ENCODE peak calls at places on chromosomes 11 and 22, in four cellular contexts. H, Y, N and G are unnamed samples.

GRCh38 chr22:37566903-37567798 is 6.9 kb downstream of the CDC42EP1 start:
- DNase-seq in H (peak), Y (peak), N (peak), G (peak)

GRCh38 chr22:37449281-37449680 is 22.0 kb upstream of the ELFN2 start:
- DNase-seq in H (no peak), Y (no peak), N (no peak), G (no peak)

GRCh38 chr11:116232364-116232801 is 540.4 kb downstream of the BUD13 start:
- DNase-seq in H (no peak), Y (no peak), N (no peak), G (no peak)

GRCh38 chr11:65323813-65324212 is 9.1 kb downstream of the CDC42EP2 start:
- DNase-seq in H (no peak), Y (no peak), N (no peak), G (no peak)

GRCh38 chr11:65899356-65900124 is 648 bp downstream of the FOSL1 start:
- DNase-seq in H (peak), Y (peak), N (peak), G (no peak)

GRCh38 chr11:77410076-77410827 is 63.6 kb downstream of the PAK1 start:
- DNase-seq in H (no peak), Y (no peak), N (no peak), G (no peak)

GRCh38 chr11:134270250-134270714 is 5.9 kb upstream of the GLB1L3 start:
- DNase-seq in H (no peak), Y (no peak), N (no peak), G (no peak)

GRCh38 chr22:35914665-35915476 is 113.8 kb downstream of the RBFOX2 start:
- DNase-seq in H (peak), Y (peak), N (no peak), G (peak)

GRCh38 chr11:1171223-1171984 is 13.7 kb downstream of the MUC5AC start:
- DNase-seq in H (no peak), Y (no peak), N (no peak), G (no peak)

GRCh38 chr11:72058416-72059034 is 21.8 kb downstream of the NUMA1 start:
- DNase-seq in H (no peak), Y (no peak), N (no peak), G (no peak)

GRCh38 chr11:74397531-74398243 is 546 bp downstream of the PGM2L1 start:
- DNase-seq in H (peak), Y (peak), N (peak), G (peak)

GRCh38 chr11:74681686-74682651 is 49.3 kb downstream of the CHRDL2 start:
- DNase-seq in H (peak), Y (no peak), N (no peak), G (no peak)

GRCh38 chr22:38609371-38609770 is 39.4 kb upstream of the DMC1 start:
- DNase-seq in H (no peak), Y (no peak), N (no peak), G (no peak)

GRCh38 chr11:129946256-129946655 is 50.9 kb upstream of the NFRKB start:
- DNase-seq in H (no peak), Y (no peak), N (no peak), G (no peak)

GRCh38 chr22:49727191-49727880 is 100.3 kb downstream of the BRD1 start:
- DNase-seq in H (no peak), Y (no peak), N (no peak), G (no peak)

GRCh38 chr22:29756341-29756740 is 10.5 kb downstream of the ZMAT5 start:
- DNase-seq in H (no peak), Y (no peak), N (no peak), G (no peak)

GRCh38 chr11:120400564-120401364 is 64.6 kb downstream of the ARHGEF12 start:
- DNase-seq in H (no peak), Y (no peak), N (no peak), G (no peak)

GRCh38 chr11:74720596-74721478 is 10.4 kb downstream of the CHRDL2 start:
- DNase-seq in H (peak), Y (no peak), N (no peak), G (no peak)

GRCh38 chr11:61892085-61892370 is 683 bp upstream of the FADS3 start:
- DNase-seq in H (no peak), Y (no peak), N (no peak), G (no peak)

GRCh38 chr11:67463186-67463585 is 5.9 kb downstream of the TMEM134 start:
- DNase-seq in H (no peak), Y (no peak), N (no peak), G (no peak)

GRCh38 chr22:40121463-40121862 is 56.3 kb upstream of the TNRC6B start:
- DNase-seq in H (peak), Y (no peak), N (no peak), G (no peak)

GRCh38 chr11:62513651-62514050 is 33.0 kb downstream of the AHNAK start:
- DNase-seq in H (no peak), Y (no peak), N (no peak), G (no peak)

GRCh38 chr11:20397281-20397680 is 9.8 kb downstream of the PRMT3 start:
- DNase-seq in H (no peak), Y (peak), N (no peak), G (no peak)
- TF ChIP-seq CTCF in H (peak), Y (no peak), N (no peak), G (peak)

GRCh38 chr11:102807921-102808320 is 10.0 kb upstream of the MMP1 start:
- DNase-seq in H (peak), Y (peak), N (no peak), G (peak)
- TF ChIP-seq CTCF in H (peak), Y (peak), N (no peak), G (peak)

DNA sequence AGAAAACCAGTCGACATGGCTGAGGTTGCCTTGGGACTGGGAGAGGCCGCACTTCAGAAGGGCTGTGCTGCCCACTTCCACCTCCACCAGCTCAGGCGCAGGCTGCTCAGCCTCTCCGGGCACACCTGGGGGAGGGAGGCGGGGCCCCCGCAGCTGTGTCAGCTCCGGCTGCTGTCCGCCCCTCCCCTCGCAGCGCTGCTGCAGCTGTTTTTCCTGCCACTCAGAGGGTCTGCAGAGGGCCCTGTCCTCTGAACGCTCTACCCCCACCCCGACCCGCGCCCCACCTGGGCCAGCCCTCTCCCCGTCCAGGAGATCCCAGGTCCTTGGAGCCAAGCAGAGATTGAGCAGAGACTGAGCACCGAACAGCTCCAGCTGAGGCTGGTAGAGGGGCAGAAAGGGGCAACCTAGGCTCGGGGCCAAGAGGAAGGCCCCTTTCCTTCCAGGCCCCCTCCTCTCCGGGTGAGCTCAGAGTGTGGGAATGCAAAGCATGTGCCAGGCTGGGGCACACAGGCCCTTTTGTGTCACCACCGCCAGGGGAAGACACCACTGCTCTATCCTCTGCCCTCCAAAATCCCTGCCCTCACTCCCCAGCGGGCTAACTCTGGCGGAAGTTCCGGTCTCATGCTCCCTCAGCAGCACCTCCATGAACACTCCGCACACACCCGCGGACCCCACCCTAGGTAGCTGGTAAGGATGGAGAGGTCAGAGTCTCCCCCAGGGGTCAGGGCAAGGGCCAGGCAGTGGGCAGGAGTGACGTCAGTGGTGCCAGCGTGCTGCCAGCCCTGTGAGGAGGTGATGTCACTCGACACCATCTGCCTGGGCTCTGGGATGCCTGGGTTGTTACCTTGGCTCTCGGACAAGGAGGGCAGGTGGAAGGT is 1.6 kb downstream of the MCAM start:
- DNase-seq in H (no peak), Y (no peak), N (no peak), G (no peak)
- TF ChIP-seq CTCF in H (no peak), Y (peak), N (no peak), G (no peak)

GRCh38 chr11:64207247-64208085 is 945 bp downstream of the FERMT3 start:
- DNase-seq in H (peak), Y (no peak), N (peak), G (no peak)

GRCh38 chr11:64204464-64204989 is 2.0 kb upstream of the FERMT3 start:
- DNase-seq in H (peak), Y (peak), N (peak), G (no peak)

GRCh38 chr11:64208796-64209562 is 2.5 kb downstream of the FERMT3 start:
- DNase-seq in H (no peak), Y (no peak), N (no peak), G (no peak)

GRCh38 chr11:64208086-64208795 is 1.7 kb downstream of the FERMT3 start:
- DNase-seq in H (no peak), Y (no peak), N (no peak), G (no peak)

GRCh38 chr11:64206457-64207246 is at the start of gene FERMT3:
- DNase-seq in H (peak), Y (no peak), N (peak), G (no peak)
- TF ChIP-seq CTCF in H (no peak), Y (no peak), N (no peak), G (no peak)

GRCh38 chr22:26027341-26027740 is 141.9 kb upstream of the SEZ6L start:
- DNase-seq in H (no peak), Y (no peak), N (no peak), G (no peak)
- TF ChIP-seq CTCF in H (no peak), Y (no peak), N (no peak), G (no peak)